ENCODE peak calls at places on chromosome X, in six cellular contexts. One of them, this sample, is unnamed.

GRCh38 chrX:21798677-21799219 is 40.7 kb upstream of the MBTPS2 start:
- DNase-seq in ureter: no peak
- DNase-seq in activated CD4-positive, alpha-beta T cell treated with anti-CD3 and anti-CD28 coated beads, Interleukin-2, amount 50 U/mL, for 1 hour: no peak
- DNase-seq in stimulated activated CD4-positive, alpha-beta T cell treated with anti-CD3 and anti-CD28 coated beads, Interleukin-1b, Interleukin-23, amount 100 ng/mL, for 48 hours: no peak
- DNase-seq in amniotic epithelial cell: peak
- DNase-seq in GM23248: peak
- DNase-seq in this sample: no peak

GRCh38 chrX:21004835-21005234 is 369.4 kb upstream of the CNKSR2 start:
- DNase-seq in ureter: no peak
- DNase-seq in stimulated activated CD4-positive, alpha-beta T cell treated with anti-CD3 and anti-CD28 coated beads, Interleukin-1b, Interleukin-23, amount 100 ng/mL, for 48 hours: no peak
- DNase-seq in GM23248: peak
- DNase-seq in amniotic epithelial cell: peak
- DNase-seq in activated CD4-positive, alpha-beta T cell treated with anti-CD3 and anti-CD28 coated beads, Interleukin-2, amount 50 U/mL, for 1 hour: no peak
- DNase-seq in this sample: no peak

GRCh38 chrX:118226060-118226428 is 109.4 kb upstream of the KLHL13 start:
- DNase-seq in stimulated activated CD4-positive, alpha-beta T cell treated with anti-CD3 and anti-CD28 coated beads, Interleukin-1b, Interleukin-23, amount 100 ng/mL, for 48 hours: no peak
- DNase-seq in amniotic epithelial cell: no peak
- DNase-seq in GM23248: peak
- DNase-seq in ureter: no peak
- DNase-seq in activated CD4-positive, alpha-beta T cell treated with anti-CD3 and anti-CD28 coated beads, Interleukin-2, amount 50 U/mL, for 1 hour: no peak
- DNase-seq in this sample: no peak

GRCh38 chrX:147550217-147550616 is 361.5 kb upstream of the FMR1 start:
- DNase-seq in ureter: no peak
- DNase-seq in activated CD4-positive, alpha-beta T cell treated with anti-CD3 and anti-CD28 coated beads, Interleukin-2, amount 50 U/mL, for 1 hour: no peak
- DNase-seq in stimulated activated CD4-positive, alpha-beta T cell treated with anti-CD3 and anti-CD28 coated beads, Interleukin-1b, Interleukin-23, amount 100 ng/mL, for 48 hours: no peak
- DNase-seq in GM23248: peak
- DNase-seq in amniotic epithelial cell: no peak
- DNase-seq in this sample: no peak

GRCh38 chrX:130393451-130394074 is 8.1 kb upstream of the GPR119 start:
- DNase-seq in activated CD4-positive, alpha-beta T cell treated with anti-CD3 and anti-CD28 coated beads, Interleukin-2, amount 50 U/mL, for 1 hour: no peak
- DNase-seq in stimulated activated CD4-positive, alpha-beta T cell treated with anti-CD3 and anti-CD28 coated beads, Interleukin-1b, Interleukin-23, amount 100 ng/mL, for 48 hours: no peak
- DNase-seq in amniotic epithelial cell: peak
- DNase-seq in GM23248: peak
- DNase-seq in ureter: no peak
- DNase-seq in this sample: peak

GRCh38 chrX:134236690-134237362 is at the start of gene CCDC160:
- DNase-seq in activated CD4-positive, alpha-beta T cell treated with anti-CD3 and anti-CD28 coated beads, Interleukin-2, amount 50 U/mL, for 1 hour: no peak
- DNase-seq in ureter: no peak
- DNase-seq in amniotic epithelial cell: no peak
- DNase-seq in GM23248: peak
- DNase-seq in stimulated activated CD4-positive, alpha-beta T cell treated with anti-CD3 and anti-CD28 coated beads, Interleukin-1b, Interleukin-23, amount 100 ng/mL, for 48 hours: peak
- DNase-seq in this sample: peak

GRCh38 chrX:36609653-36610585 is 398.2 kb upstream of the FAM47C start:
- DNase-seq in GM23248: no peak
- DNase-seq in amniotic epithelial cell: peak
- DNase-seq in stimulated activated CD4-positive, alpha-beta T cell treated with anti-CD3 and anti-CD28 coated beads, Interleukin-1b, Interleukin-23, amount 100 ng/mL, for 48 hours: no peak
- DNase-seq in ureter: no peak
- DNase-seq in activated CD4-positive, alpha-beta T cell treated with anti-CD3 and anti-CD28 coated beads, Interleukin-2, amount 50 U/mL, for 1 hour: no peak
- DNase-seq in this sample: no peak

GRCh38 chrX:129808163-129808828 is 28.5 kb downstream of the SASH3 start:
- DNase-seq in activated CD4-positive, alpha-beta T cell treated with anti-CD3 and anti-CD28 coated beads, Interleukin-2, amount 50 U/mL, for 1 hour: no peak
- DNase-seq in stimulated activated CD4-positive, alpha-beta T cell treated with anti-CD3 and anti-CD28 coated beads, Interleukin-1b, Interleukin-23, amount 100 ng/mL, for 48 hours: no peak
- DNase-seq in ureter: no peak
- DNase-seq in GM23248: peak
- DNase-seq in amniotic epithelial cell: peak
- DNase-seq in this sample: no peak

GRCh38 chrX:49878834-49879655 is at the start of gene USP27X:
- DNase-seq in amniotic epithelial cell: peak
- DNase-seq in stimulated activated CD4-positive, alpha-beta T cell treated with anti-CD3 and anti-CD28 coated beads, Interleukin-1b, Interleukin-23, amount 100 ng/mL, for 48 hours: peak
- DNase-seq in activated CD4-positive, alpha-beta T cell treated with anti-CD3 and anti-CD28 coated beads, Interleukin-2, amount 50 U/mL, for 1 hour: peak
- DNase-seq in GM23248: peak
- DNase-seq in ureter: peak
- DNase-seq in this sample: peak

GRCh38 chrX:38117485-38117884 is 103.2 kb downstream of the SRPX start:
- DNase-seq in GM23248: peak
- DNase-seq in activated CD4-positive, alpha-beta T cell treated with anti-CD3 and anti-CD28 coated beads, Interleukin-2, amount 50 U/mL, for 1 hour: no peak
- DNase-seq in stimulated activated CD4-positive, alpha-beta T cell treated with anti-CD3 and anti-CD28 coated beads, Interleukin-1b, Interleukin-23, amount 100 ng/mL, for 48 hours: no peak
- DNase-seq in amniotic epithelial cell: no peak
- DNase-seq in ureter: no peak
- DNase-seq in this sample: no peak

GRCh38 chrX:10089378-10089795 is 67.4 kb upstream of the CLCN4 start:
- DNase-seq in GM23248: no peak
- DNase-seq in amniotic epithelial cell: peak
- DNase-seq in activated CD4-positive, alpha-beta T cell treated with anti-CD3 and anti-CD28 coated beads, Interleukin-2, amount 50 U/mL, for 1 hour: no peak
- DNase-seq in stimulated activated CD4-positive, alpha-beta T cell treated with anti-CD3 and anti-CD28 coated beads, Interleukin-1b, Interleukin-23, amount 100 ng/mL, for 48 hours: no peak
- DNase-seq in ureter: no peak
- DNase-seq in this sample: no peak

GRCh38 chrX:71637253-71637618 is 18.9 kb upstream of the CXCR3 start:
- DNase-seq in ureter: no peak
- DNase-seq in GM23248: peak
- DNase-seq in amniotic epithelial cell: no peak
- DNase-seq in stimulated activated CD4-positive, alpha-beta T cell treated with anti-CD3 and anti-CD28 coated beads, Interleukin-1b, Interleukin-23, amount 100 ng/mL, for 48 hours: no peak
- DNase-seq in activated CD4-positive, alpha-beta T cell treated with anti-CD3 and anti-CD28 coated beads, Interleukin-2, amount 50 U/mL, for 1 hour: no peak
- DNase-seq in this sample: no peak

GRCh38 chrX:39577976-39578962 is 519.5 kb downstream of the BCOR start:
- DNase-seq in ureter: no peak
- DNase-seq in GM23248: peak
- DNase-seq in amniotic epithelial cell: no peak
- DNase-seq in stimulated activated CD4-positive, alpha-beta T cell treated with anti-CD3 and anti-CD28 coated beads, Interleukin-1b, Interleukin-23, amount 100 ng/mL, for 48 hours: peak
- DNase-seq in activated CD4-positive, alpha-beta T cell treated with anti-CD3 and anti-CD28 coated beads, Interleukin-2, amount 50 U/mL, for 1 hour: peak
- DNase-seq in this sample: no peak

GRCh38 chrX:12949927-12950656 is 24.8 kb upstream of the TMSB4X start:
- DNase-seq in ureter: peak
- DNase-seq in amniotic epithelial cell: peak
- DNase-seq in activated CD4-positive, alpha-beta T cell treated with anti-CD3 and anti-CD28 coated beads, Interleukin-2, amount 50 U/mL, for 1 hour: peak
- DNase-seq in stimulated activated CD4-positive, alpha-beta T cell treated with anti-CD3 and anti-CD28 coated beads, Interleukin-1b, Interleukin-23, amount 100 ng/mL, for 48 hours: peak
- DNase-seq in GM23248: peak
- DNase-seq in this sample: peak

GRCh38 chrX:45850775-45851433 is 650.2 kb upstream of the DIPK2B start:
- DNase-seq in stimulated activated CD4-positive, alpha-beta T cell treated with anti-CD3 and anti-CD28 coated beads, Interleukin-1b, Interleukin-23, amount 100 ng/mL, for 48 hours: peak
- DNase-seq in ureter: no peak
- DNase-seq in amniotic epithelial cell: peak
- DNase-seq in GM23248: peak
- DNase-seq in activated CD4-positive, alpha-beta T cell treated with anti-CD3 and anti-CD28 coated beads, Interleukin-2, amount 50 U/mL, for 1 hour: peak
- DNase-seq in this sample: no peak

GRCh38 chrX:105876658-105877057 is 54.3 kb downstream of the NRK start:
- DNase-seq in ureter: no peak
- DNase-seq in activated CD4-positive, alpha-beta T cell treated with anti-CD3 and anti-CD28 coated beads, Interleukin-2, amount 50 U/mL, for 1 hour: no peak
- DNase-seq in GM23248: no peak
- DNase-seq in amniotic epithelial cell: peak
- DNase-seq in stimulated activated CD4-positive, alpha-beta T cell treated with anti-CD3 and anti-CD28 coated beads, Interleukin-1b, Interleukin-23, amount 100 ng/mL, for 48 hours: no peak
- DNase-seq in this sample: no peak

GRCh38 chrX:129761596-129761995 is 18.2 kb upstream of the SASH3 start:
- DNase-seq in ureter: no peak
- DNase-seq in amniotic epithelial cell: no peak
- DNase-seq in GM23248: no peak
- DNase-seq in stimulated activated CD4-positive, alpha-beta T cell treated with anti-CD3 and anti-CD28 coated beads, Interleukin-1b, Interleukin-23, amount 100 ng/mL, for 48 hours: no peak
- DNase-seq in activated CD4-positive, alpha-beta T cell treated with anti-CD3 and anti-CD28 coated beads, Interleukin-2, amount 50 U/mL, for 1 hour: no peak
- DNase-seq in this sample: no peak

GRCh38 chrX:23828894-23829293 is 45.9 kb downstream of the SAT1 start:
- DNase-seq in stimulated activated CD4-positive, alpha-beta T cell treated with anti-CD3 and anti-CD28 coated beads, Interleukin-1b, Interleukin-23, amount 100 ng/mL, for 48 hours: no peak
- DNase-seq in amniotic epithelial cell: no peak
- DNase-seq in ureter: no peak
- DNase-seq in activated CD4-positive, alpha-beta T cell treated with anti-CD3 and anti-CD28 coated beads, Interleukin-2, amount 50 U/mL, for 1 hour: no peak
- DNase-seq in GM23248: no peak
- DNase-seq in this sample: no peak

GRCh38 chrX:13258725-13259124 is 61.1 kb downstream of the ATXN3L start:
- DNase-seq in ureter: no peak
- DNase-seq in activated CD4-positive, alpha-beta T cell treated with anti-CD3 and anti-CD28 coated beads, Interleukin-2, amount 50 U/mL, for 1 hour: no peak
- DNase-seq in GM23248: no peak
- DNase-seq in amniotic epithelial cell: no peak
- DNase-seq in stimulated activated CD4-positive, alpha-beta T cell treated with anti-CD3 and anti-CD28 coated beads, Interleukin-1b, Interleukin-23, amount 100 ng/mL, for 48 hours: no peak
- DNase-seq in this sample: no peak

GRCh38 chrX:111360839-111361238 is 51.2 kb downstream of the DCX start:
- DNase-seq in ureter: no peak
- DNase-seq in amniotic epithelial cell: no peak
- DNase-seq in stimulated activated CD4-positive, alpha-beta T cell treated with anti-CD3 and anti-CD28 coated beads, Interleukin-1b, Interleukin-23, amount 100 ng/mL, for 48 hours: no peak
- DNase-seq in activated CD4-positive, alpha-beta T cell treated with anti-CD3 and anti-CD28 coated beads, Interleukin-2, amount 50 U/mL, for 1 hour: no peak
- DNase-seq in GM23248: no peak
- DNase-seq in this sample: no peak

GRCh38 chrX:87516716-87517115 is 886 bp upstream of the KLHL4 start:
- DNase-seq in amniotic epithelial cell: peak
- DNase-seq in stimulated activated CD4-positive, alpha-beta T cell treated with anti-CD3 and anti-CD28 coated beads, Interleukin-1b, Interleukin-23, amount 100 ng/mL, for 48 hours: no peak
- DNase-seq in GM23248: no peak
- DNase-seq in ureter: no peak
- DNase-seq in activated CD4-positive, alpha-beta T cell treated with anti-CD3 and anti-CD28 coated beads, Interleukin-2, amount 50 U/mL, for 1 hour: no peak
- DNase-seq in this sample: no peak

GRCh38 chrX:6002056-6002455 is 226.6 kb downstream of the NLGN4X start:
- DNase-seq in GM23248: no peak
- DNase-seq in amniotic epithelial cell: no peak
- DNase-seq in activated CD4-positive, alpha-beta T cell treated with anti-CD3 and anti-CD28 coated beads, Interleukin-2, amount 50 U/mL, for 1 hour: no peak
- DNase-seq in stimulated activated CD4-positive, alpha-beta T cell treated with anti-CD3 and anti-CD28 coated beads, Interleukin-1b, Interleukin-23, amount 100 ng/mL, for 48 hours: no peak
- DNase-seq in ureter: no peak
- DNase-seq in this sample: no peak

GRCh38 chrX:38754102-38754790 is 47.0 kb upstream of the MID1IP1 start:
- DNase-seq in activated CD4-positive, alpha-beta T cell treated with anti-CD3 and anti-CD28 coated beads, Interleukin-2, amount 50 U/mL, for 1 hour: peak
- DNase-seq in amniotic epithelial cell: peak
- DNase-seq in stimulated activated CD4-positive, alpha-beta T cell treated with anti-CD3 and anti-CD28 coated beads, Interleukin-1b, Interleukin-23, amount 100 ng/mL, for 48 hours: peak
- DNase-seq in ureter: no peak
- DNase-seq in GM23248: peak
- DNase-seq in this sample: no peak

GRCh38 chrX:101287402-101287801 is 3.7 kb downstream of the TAF7L start:
- DNase-seq in stimulated activated CD4-positive, alpha-beta T cell treated with anti-CD3 and anti-CD28 coated beads, Interleukin-1b, Interleukin-23, amount 100 ng/mL, for 48 hours: no peak
- DNase-seq in activated CD4-positive, alpha-beta T cell treated with anti-CD3 and anti-CD28 coated beads, Interleukin-2, amount 50 U/mL, for 1 hour: no peak
- DNase-seq in amniotic epithelial cell: peak
- DNase-seq in ureter: no peak
- DNase-seq in GM23248: peak
- DNase-seq in this sample: no peak

GRCh38 chrX:15973299-15973698 is 118.7 kb upstream of the AP1S2 start:
- DNase-seq in activated CD4-positive, alpha-beta T cell treated with anti-CD3 and anti-CD28 coated beads, Interleukin-2, amount 50 U/mL, for 1 hour: no peak
- DNase-seq in amniotic epithelial cell: peak
- DNase-seq in GM23248: peak
- DNase-seq in ureter: no peak
- DNase-seq in stimulated activated CD4-positive, alpha-beta T cell treated with anti-CD3 and anti-CD28 coated beads, Interleukin-1b, Interleukin-23, amount 100 ng/mL, for 48 hours: peak
- DNase-seq in this sample: peak

GRCh38 chrX:103774070-103774642 is 2.5 kb upstream of the PLP1 start:
- DNase-seq in amniotic epithelial cell: peak
- DNase-seq in GM23248: peak
- DNase-seq in activated CD4-positive, alpha-beta T cell treated with anti-CD3 and anti-CD28 coated beads, Interleukin-2, amount 50 U/mL, for 1 hour: no peak
- DNase-seq in ureter: no peak
- DNase-seq in stimulated activated CD4-positive, alpha-beta T cell treated with anti-CD3 and anti-CD28 coated beads, Interleukin-1b, Interleukin-23, amount 100 ng/mL, for 48 hours: no peak
- DNase-seq in this sample: peak

GRCh38 chrX:149720021-149720689 is 8.3 kb downstream of the MAGEA11 start:
- DNase-seq in activated CD4-positive, alpha-beta T cell treated with anti-CD3 and anti-CD28 coated beads, Interleukin-2, amount 50 U/mL, for 1 hour: no peak
- DNase-seq in GM23248: no peak
- DNase-seq in ureter: no peak
- DNase-seq in amniotic epithelial cell: no peak
- DNase-seq in stimulated activated CD4-positive, alpha-beta T cell treated with anti-CD3 and anti-CD28 coated beads, Interleukin-1b, Interleukin-23, amount 100 ng/mL, for 48 hours: no peak
- DNase-seq in this sample: no peak

GRCh38 chrX:19552793-19553192 is 37.5 kb upstream of the MAP3K15 start:
- DNase-seq in GM23248: no peak
- DNase-seq in activated CD4-positive, alpha-beta T cell treated with anti-CD3 and anti-CD28 coated beads, Interleukin-2, amount 50 U/mL, for 1 hour: no peak
- DNase-seq in ureter: no peak
- DNase-seq in stimulated activated CD4-positive, alpha-beta T cell treated with anti-CD3 and anti-CD28 coated beads, Interleukin-1b, Interleukin-23, amount 100 ng/mL, for 48 hours: no peak
- DNase-seq in amniotic epithelial cell: no peak
- DNase-seq in this sample: no peak

GRCh38 chrX:136754641-136755040 is 26.1 kb downstream of the ARHGEF6 start:
- DNase-seq in amniotic epithelial cell: no peak
- DNase-seq in ureter: no peak
- DNase-seq in stimulated activated CD4-positive, alpha-beta T cell treated with anti-CD3 and anti-CD28 coated beads, Interleukin-1b, Interleukin-23, amount 100 ng/mL, for 48 hours: peak
- DNase-seq in activated CD4-positive, alpha-beta T cell treated with anti-CD3 and anti-CD28 coated beads, Interleukin-2, amount 50 U/mL, for 1 hour: no peak
- DNase-seq in GM23248: no peak
- DNase-seq in this sample: no peak